ENCODE peak calls at places on chromosomes 16 and 17, in four cellular contexts. Q is OCI-LY7, A is MM.1S, G is psoas muscle. E is an unnamed sample.
A peak's percentile ranks its signal among the peaks of the same experiment; 100 is the strongest.

GRCh38 chr17:65723356-65723928 is 162.0 kb upstream of the AXIN2 start:
- DNase-seq in A (no peak), G (no peak), Q (no peak), E (no peak)

GRCh38 chr16:19859166-19859565 is 25.5 kb downstream of the GPRC5B start:
- DNase-seq in G (no peak), A (no peak), Q (no peak), E (no peak)

GRCh38 chr16:64738321-64738960 is 383.4 kb downstream of the CDH11 start:
- DNase-seq in G (no peak), A (no peak), Q (no peak), E (no peak)

GRCh38 chr16:82801361-82801760 is 174.6 kb downstream of the CDH13 start:
- DNase-seq in G (no peak), Q (no peak), A (no peak), E (no peak)

GRCh38 chr17:8985054-8985701 is 19.7 kb upstream of the PIK3R5 start:
- DNase-seq in A (no peak), G (no peak), Q (peak; percentile 50), E (no peak)

GRCh38 chr17:49694847-49695697 is 12.7 kb downstream of the SLC35B1 start:
- DNase-seq in G (peak; percentile 64), Q (peak; percentile 76), A (peak; percentile 43), E (peak; percentile 51)

GRCh38 chr17:7745748-7746470 is 28.4 kb downstream of the DNAH2 start:
- DNase-seq in A (no peak), G (no peak), Q (no peak), E (no peak)

GRCh38 chr17:41308918-41309359 is at the start of gene KRTAP16-1:
- DNase-seq in G (no peak), A (no peak), Q (no peak), E (no peak)

GRCh38 chr17:69716571-69716970 is 302.1 kb downstream of the MAP2K6 start:
- DNase-seq in A (no peak), G (no peak), Q (no peak), E (no peak)

GRCh38 chr17:43140396-43141332 is 15.5 kb upstream of the BRCA1 start:
- DNase-seq in Q (no peak), A (no peak), G (no peak), E (no peak)

GRCh38 chr16:85648782-85649181 is 35.7 kb downstream of the GSE1 start:
- DNase-seq in Q (no peak), G (no peak), A (no peak), E (peak; percentile 47)

GRCh38 chr16:2032285-2033056 is 5.8 kb downstream of the NHERF2 start:
- DNase-seq in G (no peak), Q (no peak), A (no peak), E (peak; percentile 63)

GRCh38 chr16:3825103-3825502 is 55.4 kb downstream of the CREBBP start:
- DNase-seq in G (no peak), A (no peak), Q (no peak), E (no peak)

GRCh38 chr16:85752511-85753420 is 1.9 kb upstream of the C16orf74 start:
- DNase-seq in A (no peak), G (no peak), Q (peak; percentile 66), E (peak; percentile 73)

GRCh38 chr17:66494023-66494803 is 191.8 kb downstream of the PRKCA start:
- DNase-seq in Q (no peak), A (no peak), G (no peak), E (no peak)

GRCh38 chr17:77436058-77436442 is 295.3 kb downstream of the SEC14L1 start:
- DNase-seq in Q (no peak), G (no peak), A (no peak), E (no peak)

GRCh38 chr17:20091161-20092029 is 82.2 kb downstream of the SPECC1 start:
- DNase-seq in A (no peak), Q (no peak), G (no peak), E (no peak)

GRCh38 chr17:39677581-39678339 is 9.5 kb downstream of the PNMT start:
- DNase-seq in Q (no peak), G (peak; percentile 91), A (no peak), E (no peak)

GRCh38 chr17:39679521-39680192 is 8.2 kb downstream of the PGAP3 start:
- DNase-seq in A (no peak), Q (peak; percentile 27), G (peak; percentile 36), E (no peak)

GRCh38 chr17:39676198-39676819 is 8.1 kb downstream of the PNMT start:
- DNase-seq in G (peak; percentile 86), Q (peak; percentile 42), A (no peak), E (no peak)

GRCh38 chr17:39677072-39677471 is 8.8 kb downstream of the PNMT start:
- DNase-seq in Q (no peak), G (peak; percentile 23), A (no peak), E (no peak)

DNA sequence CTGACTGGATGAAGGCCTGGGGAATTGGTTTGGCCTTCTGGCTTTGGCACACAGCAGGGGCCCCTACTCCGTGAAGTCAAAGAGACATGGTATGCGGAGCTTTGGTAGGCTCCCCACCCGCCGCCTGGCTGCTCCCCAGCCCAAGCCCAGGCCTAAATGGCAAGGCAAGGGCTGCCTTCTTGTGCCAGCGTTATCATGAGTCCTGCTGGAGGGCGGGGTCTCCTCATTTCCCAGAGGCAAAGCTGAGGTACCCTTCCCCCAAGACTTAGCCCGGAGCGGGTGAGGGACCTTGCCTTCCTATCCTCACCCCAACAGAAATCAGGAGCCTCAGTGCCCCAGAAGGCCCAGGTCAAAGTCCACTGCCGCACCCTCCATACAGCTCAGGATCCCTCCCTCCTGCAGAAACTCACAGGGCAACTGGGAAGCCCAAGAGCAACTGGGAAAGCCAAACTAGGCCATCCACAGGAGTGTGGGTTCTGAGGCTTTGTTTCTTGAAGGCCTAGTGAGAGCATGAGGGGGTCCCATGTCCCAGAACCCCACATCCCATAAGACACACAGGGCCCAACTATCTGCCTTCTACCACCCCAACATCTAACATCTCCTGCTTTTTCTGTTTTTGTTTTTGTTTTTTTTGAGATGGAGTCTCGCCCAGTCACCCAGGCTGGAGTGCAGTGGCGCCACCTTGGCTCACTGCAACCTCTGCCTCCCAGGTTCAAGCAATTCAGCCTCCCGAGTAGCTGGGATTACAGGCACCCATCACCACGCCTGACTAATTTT is 9.3 kb downstream of the PGAP3 start:
- DNase-seq in G (peak; percentile 52), A (no peak), Q (no peak), E (no peak)
- TF ChIP-seq CTCF in G (no peak), A (no peak), Q (peak; percentile 43), E (no peak)

GRCh38 chr16:35909351-35909954 is 2450.0 kb downstream of the TP53TG3F start:
- DNase-seq in A (no peak), Q (no peak), G (no peak), E (no peak)

GRCh38 chr16:35908942-35909341 is 2449.5 kb downstream of the TP53TG3F start:
- DNase-seq in Q (peak; percentile 3), G (no peak), A (no peak), E (no peak)

GRCh38 chr16:35908152-35908551 is 2448.7 kb downstream of the TP53TG3F start:
- DNase-seq in Q (no peak), G (no peak), A (no peak), E (no peak)

GRCh38 chr16:35910409-35910808 is 2451.0 kb downstream of the TP53TG3F start:
- DNase-seq in A (no peak), G (no peak), Q (no peak), E (no peak)

GRCh38 chr16:35906440-35906839 is 2447.0 kb downstream of the TP53TG3F start:
- DNase-seq in A (no peak), G (no peak), Q (no peak), E (no peak)
- H3K9me3 ChIP-seq in A (no peaks in the 10 kb centered on the region), G (no peaks in the 10 kb centered on the region), Q (no peaks in the 10 kb centered on the region), E (no peaks in the 10 kb centered on the region)

GRCh38 chr17:74245818-74246204 is 28.2 kb upstream of the DNAI2 start:
- DNase-seq in Q (no peak), G (no peak), A (no peak), E (no peak)
- TF ChIP-seq CTCF in Q (no peak), G (no peak), A (no peak), E (no peak)

GRCh38 chr16:5415123-5415522 is 317.5 kb upstream of the EEF2KMT start:
- DNase-seq in A (no peak), G (no peak), Q (no peak), E (no peak)
- H3K9me3 ChIP-seq in A (no peaks in the 10 kb centered on the region), G (no peaks in the 10 kb centered on the region), Q (no peaks in the 10 kb centered on the region), E (no peaks in the 10 kb centered on the region)

GRCh38 chr17:4358154-4358553 is 8.3 kb downstream of the UBE2G1 start:
- DNase-seq in A (no peak), G (no peak), Q (no peak), E (no peak)

GRCh38 chr17:4364622-4365041 is 1.8 kb downstream of the UBE2G1 start:
- DNase-seq in A (no peak), G (peak; percentile 77), Q (no peak), E (no peak)

GRCh38 chr17:4365628-4366311 is 705 bp downstream of the UBE2G1 start:
- DNase-seq in A (peak; percentile 29), Q (peak; percentile 62), G (peak; percentile 74), E (peak; percentile 29)

GRCh38 chr17:4365103-4365627 is 1.3 kb downstream of the UBE2G1 start:
- DNase-seq in G (peak; percentile 97), Q (peak; percentile 97), A (peak; percentile 95), E (peak; percentile 89)

GRCh38 chr17:4362141-4362540 is 4.3 kb downstream of the UBE2G1 start:
- DNase-seq in Q (peak; percentile 61), A (no peak), G (no peak), E (no peak)
- TF ChIP-seq CTCF in Q (peak; percentile 67), A (no peak), G (no peak), E (no peak)

E was measured in pancreas.